ENCODE peak calls at places on chromosomes 1 and 21, in five cellular contexts. One of them, this sample, is unnamed.

GRCh38 chr1:23178931-23179330 is 10.3 kb upstream of the LUZP1 start:
- DNase-seq in mucosa of descending colon: no peak
- DNase-seq in activated CD8-positive, alpha-beta T cell treated with anti-CD3 and anti-CD28 coated beads for 36 hours: no peak
- DNase-seq in foreskin fibroblast: no peak
- DNase-seq in NCI-H2171: no peak
- DNase-seq in this sample: no peak

GRCh38 chr1:14571810-14572767 is 26.4 kb upstream of the KAZN start:
- DNase-seq in mucosa of descending colon: no peak
- DNase-seq in activated CD8-positive, alpha-beta T cell treated with anti-CD3 and anti-CD28 coated beads for 36 hours: peak
- DNase-seq in foreskin fibroblast: no peak
- DNase-seq in NCI-H2171: no peak
- DNase-seq in this sample: no peak

GRCh38 chr1:168709407-168709891 is 19.6 kb downstream of the DPT start:
- DNase-seq in mucosa of descending colon: peak
- DNase-seq in activated CD8-positive, alpha-beta T cell treated with anti-CD3 and anti-CD28 coated beads for 36 hours: no peak
- DNase-seq in foreskin fibroblast: peak
- DNase-seq in NCI-H2171: no peak
- DNase-seq in this sample: no peak

GRCh38 chr1:115057661-115058249 is 28.1 kb downstream of the TSHB start:
- DNase-seq in mucosa of descending colon: no peak
- DNase-seq in activated CD8-positive, alpha-beta T cell treated with anti-CD3 and anti-CD28 coated beads for 36 hours: no peak
- DNase-seq in foreskin fibroblast: no peak
- DNase-seq in NCI-H2171: no peak
- DNase-seq in this sample: no peak

GRCh38 chr1:70205076-70205436 is 323 bp downstream of the LRRC40 start:
- DNase-seq in mucosa of descending colon: no peak
- DNase-seq in activated CD8-positive, alpha-beta T cell treated with anti-CD3 and anti-CD28 coated beads for 36 hours: no peak
- DNase-seq in foreskin fibroblast: no peak
- DNase-seq in NCI-H2171: no peak
- DNase-seq in this sample: no peak

GRCh38 chr1:224747578-224747977 is 131.5 kb downstream of the CNIH3 start:
- DNase-seq in mucosa of descending colon: no peak
- DNase-seq in activated CD8-positive, alpha-beta T cell treated with anti-CD3 and anti-CD28 coated beads for 36 hours: peak
- DNase-seq in foreskin fibroblast: peak
- DNase-seq in NCI-H2171: peak
- DNase-seq in this sample: no peak

GRCh38 chr1:181219938-181220337 is 131.4 kb downstream of the IER5 start:
- DNase-seq in mucosa of descending colon: no peak
- DNase-seq in activated CD8-positive, alpha-beta T cell treated with anti-CD3 and anti-CD28 coated beads for 36 hours: no peak
- DNase-seq in foreskin fibroblast: peak
- DNase-seq in NCI-H2171: no peak
- DNase-seq in this sample: no peak

GRCh38 chr21:41482321-41482720 is 25.6 kb downstream of the TMPRSS2 start:
- DNase-seq in mucosa of descending colon: no peak
- DNase-seq in activated CD8-positive, alpha-beta T cell treated with anti-CD3 and anti-CD28 coated beads for 36 hours: no peak
- DNase-seq in foreskin fibroblast: no peak
- DNase-seq in NCI-H2171: no peak
- DNase-seq in this sample: no peak

GRCh38 chr1:32249831-32250525 is 1.1 kb upstream of the LCK start:
- DNase-seq in mucosa of descending colon: peak
- DNase-seq in activated CD8-positive, alpha-beta T cell treated with anti-CD3 and anti-CD28 coated beads for 36 hours: peak
- DNase-seq in foreskin fibroblast: no peak
- DNase-seq in NCI-H2171: no peak
- DNase-seq in this sample: peak

GRCh38 chr1:16122916-16123315 is 33.0 kb downstream of the EPHA2 start:
- DNase-seq in mucosa of descending colon: no peak
- DNase-seq in activated CD8-positive, alpha-beta T cell treated with anti-CD3 and anti-CD28 coated beads for 36 hours: peak
- DNase-seq in foreskin fibroblast: peak
- DNase-seq in NCI-H2171: no peak
- DNase-seq in this sample: no peak

GRCh38 chr1:24186993-24187790 is at the start of gene IFNLR1:
- DNase-seq in mucosa of descending colon: peak
- DNase-seq in activated CD8-positive, alpha-beta T cell treated with anti-CD3 and anti-CD28 coated beads for 36 hours: peak
- DNase-seq in foreskin fibroblast: no peak
- DNase-seq in NCI-H2171: peak
- DNase-seq in this sample: peak

GRCh38 chr1:206111528-206111927 is 5.7 kb downstream of the AVPR1B start:
- DNase-seq in mucosa of descending colon: no peak
- DNase-seq in activated CD8-positive, alpha-beta T cell treated with anti-CD3 and anti-CD28 coated beads for 36 hours: no peak
- DNase-seq in foreskin fibroblast: no peak
- DNase-seq in NCI-H2171: no peak
- DNase-seq in this sample: no peak

GRCh38 chr1:234604726-234605492 is 5.1 kb downstream of the IRF2BP2 start:
- DNase-seq in mucosa of descending colon: no peak
- DNase-seq in activated CD8-positive, alpha-beta T cell treated with anti-CD3 and anti-CD28 coated beads for 36 hours: no peak
- DNase-seq in foreskin fibroblast: no peak
- DNase-seq in NCI-H2171: no peak
- DNase-seq in this sample: no peak

GRCh38 chr1:98962156-98962555 is 42.5 kb downstream of the PLPPR5 start:
- DNase-seq in mucosa of descending colon: no peak
- DNase-seq in activated CD8-positive, alpha-beta T cell treated with anti-CD3 and anti-CD28 coated beads for 36 hours: no peak
- DNase-seq in foreskin fibroblast: no peak
- DNase-seq in NCI-H2171: no peak
- DNase-seq in this sample: no peak

GRCh38 chr1:94092210-94092613 is 28.7 kb downstream of the ABCA4 start:
- DNase-seq in mucosa of descending colon: no peak
- DNase-seq in activated CD8-positive, alpha-beta T cell treated with anti-CD3 and anti-CD28 coated beads for 36 hours: peak
- DNase-seq in foreskin fibroblast: no peak
- DNase-seq in NCI-H2171: no peak
- DNase-seq in this sample: no peak

GRCh38 chr1:218666263-218666662 is 321.1 kb downstream of the TGFB2 start:
- DNase-seq in mucosa of descending colon: no peak
- DNase-seq in activated CD8-positive, alpha-beta T cell treated with anti-CD3 and anti-CD28 coated beads for 36 hours: no peak
- DNase-seq in foreskin fibroblast: no peak
- DNase-seq in NCI-H2171: no peak
- DNase-seq in this sample: no peak

GRCh38 chr1:14113841-14114567 is 414.0 kb downstream of the PRDM2 start:
- DNase-seq in mucosa of descending colon: peak
- DNase-seq in activated CD8-positive, alpha-beta T cell treated with anti-CD3 and anti-CD28 coated beads for 36 hours: peak
- DNase-seq in foreskin fibroblast: no peak
- DNase-seq in NCI-H2171: no peak
- DNase-seq in this sample: no peak

GRCh38 chr1:160189649-160190625 is at the start of gene CASQ1:
- DNase-seq in mucosa of descending colon: peak
- DNase-seq in activated CD8-positive, alpha-beta T cell treated with anti-CD3 and anti-CD28 coated beads for 36 hours: no peak
- DNase-seq in foreskin fibroblast: peak
- DNase-seq in NCI-H2171: no peak
- DNase-seq in this sample: no peak

GRCh38 chr1:185526318-185527307 is 207.6 kb upstream of the HMCN1 start:
- DNase-seq in mucosa of descending colon: no peak
- DNase-seq in activated CD8-positive, alpha-beta T cell treated with anti-CD3 and anti-CD28 coated beads for 36 hours: no peak
- DNase-seq in foreskin fibroblast: no peak
- DNase-seq in NCI-H2171: no peak
- DNase-seq in this sample: no peak

GRCh38 chr21:41678016-41678935 is 88.6 kb downstream of the RIPK4 start:
- DNase-seq in mucosa of descending colon: peak
- DNase-seq in activated CD8-positive, alpha-beta T cell treated with anti-CD3 and anti-CD28 coated beads for 36 hours: no peak
- DNase-seq in foreskin fibroblast: no peak
- DNase-seq in NCI-H2171: no peak
- DNase-seq in this sample: peak

GRCh38 chr1:3883194-3883920 is 16.7 kb downstream of the C1orf174 start:
- DNase-seq in mucosa of descending colon: no peak
- DNase-seq in activated CD8-positive, alpha-beta T cell treated with anti-CD3 and anti-CD28 coated beads for 36 hours: peak
- DNase-seq in foreskin fibroblast: no peak
- DNase-seq in NCI-H2171: no peak
- DNase-seq in this sample: no peak

GRCh38 chr1:218743861-218744505 is 398.8 kb downstream of the TGFB2 start:
- DNase-seq in mucosa of descending colon: no peak
- DNase-seq in activated CD8-positive, alpha-beta T cell treated with anti-CD3 and anti-CD28 coated beads for 36 hours: no peak
- DNase-seq in foreskin fibroblast: no peak
- DNase-seq in NCI-H2171: no peak
- DNase-seq in this sample: no peak

GRCh38 chr21:41768371-41769042 is 1.7 kb upstream of the RIPK4 start:
- DNase-seq in mucosa of descending colon: peak
- DNase-seq in activated CD8-positive, alpha-beta T cell treated with anti-CD3 and anti-CD28 coated beads for 36 hours: peak
- DNase-seq in foreskin fibroblast: peak
- DNase-seq in NCI-H2171: no peak
- DNase-seq in this sample: peak

GRCh38 chr1:91889717-91890459 is 3.9 kb upstream of the TGFBR3 start:
- DNase-seq in mucosa of descending colon: peak
- DNase-seq in activated CD8-positive, alpha-beta T cell treated with anti-CD3 and anti-CD28 coated beads for 36 hours: no peak
- DNase-seq in foreskin fibroblast: peak
- DNase-seq in NCI-H2171: no peak
- DNase-seq in this sample: no peak

GRCh38 chr1:53600486-53600885 is 138.5 kb downstream of the GLIS1 start:
- DNase-seq in mucosa of descending colon: no peak
- DNase-seq in activated CD8-positive, alpha-beta T cell treated with anti-CD3 and anti-CD28 coated beads for 36 hours: peak
- DNase-seq in foreskin fibroblast: no peak
- DNase-seq in NCI-H2171: peak
- DNase-seq in this sample: no peak

GRCh38 chr1:3306583-3307285 is 147.7 kb upstream of the ARHGEF16 start:
- DNase-seq in mucosa of descending colon: no peak
- DNase-seq in activated CD8-positive, alpha-beta T cell treated with anti-CD3 and anti-CD28 coated beads for 36 hours: no peak
- DNase-seq in foreskin fibroblast: peak
- DNase-seq in NCI-H2171: no peak
- DNase-seq in this sample: no peak

GRCh38 chr1:236079703-236080245 is 14.9 kb upstream of the NID1 start:
- DNase-seq in mucosa of descending colon: no peak
- DNase-seq in activated CD8-positive, alpha-beta T cell treated with anti-CD3 and anti-CD28 coated beads for 36 hours: no peak
- DNase-seq in foreskin fibroblast: no peak
- DNase-seq in NCI-H2171: peak
- DNase-seq in this sample: no peak

GRCh38 chr1:153968400-153968799 is 698 bp downstream of the CREB3L4 start:
- DNase-seq in mucosa of descending colon: no peak
- DNase-seq in activated CD8-positive, alpha-beta T cell treated with anti-CD3 and anti-CD28 coated beads for 36 hours: no peak
- DNase-seq in foreskin fibroblast: no peak
- DNase-seq in NCI-H2171: no peak
- DNase-seq in this sample: no peak